ENCODE peak calls at places on chromosomes 5 and 9, in ten cellular contexts. Z, D, T, Q, I, O, Y, R, M and V are unnamed samples.

GRCh38 chr9:34684145-34684544 is 6.9 kb downstream of the CCL19 start:
- DNase-seq in Z (no peak), D (no peak), T (no peak), Q (no peak), I (no peak), O (no peak), Y (no peak), R (no peak), M (no peak), V (no peak)

GRCh38 chr5:78758169-78758839 is 109.7 kb upstream of the LHFPL2 start:
- DNase-seq in Z (peak), D (no peak), T (no peak), Q (no peak), I (no peak), O (peak), Y (no peak), R (no peak), M (no peak), V (no peak)

GRCh38 chr5:134845335-134845851 is 375 bp upstream of the C5orf24 start:
- DNase-seq in Z (no peak), D (no peak), T (no peak), Q (peak), I (no peak), O (no peak), Y (no peak), R (no peak), M (no peak), V (peak)

GRCh38 chr9:26346942-26347477 is 545.6 kb downstream of the CAAP1 start:
- DNase-seq in Z (no peak), D (peak), T (no peak), Q (no peak), I (no peak), O (no peak), Y (no peak), R (no peak), M (no peak), V (no peak)

GRCh38 chr5:67038817-67039603 is 157.6 kb downstream of the CD180 start:
- DNase-seq in Z (peak), D (no peak), T (no peak), Q (peak), I (peak), O (no peak), Y (peak), R (no peak), M (no peak), V (peak)

GRCh38 chr9:125886365-125886764 is 139.2 kb downstream of the PBX3 start:
- DNase-seq in Z (no peak), D (no peak), T (no peak), Q (no peak), I (no peak), O (no peak), Y (no peak), R (no peak), M (no peak), V (no peak)

GRCh38 chr9:136009516-136009915 is 48.3 kb upstream of the UBAC1 start:
- DNase-seq in Z (no peak), D (no peak), T (peak), Q (no peak), I (no peak), O (no peak), Y (no peak), R (no peak), M (no peak), V (no peak)

GRCh38 chr5:11046160-11046559 is 285.1 kb upstream of the DAP start:
- DNase-seq in Z (peak), D (no peak), T (no peak), Q (no peak), I (no peak), O (no peak), Y (no peak), R (no peak), M (no peak), V (no peak)

GRCh38 chr5:23332650-23333251 is 174.7 kb upstream of the PRDM9 start:
- DNase-seq in Z (peak), D (no peak), T (no peak), Q (peak), I (peak), O (no peak), Y (no peak), R (no peak), M (peak), V (no peak)